ENCODE peak calls at places on chromosomes 6 and 20, in nine cellular contexts. One of them, this sample, is unnamed.

GRCh38 chr20:48425776-48426175 is 402.0 kb downstream of the PREX1 start:
- DNase-seq in AG10803: no peak
- DNase-seq in left lung: no peak
- DNase-seq in tibial nerve: no peak
- DNase-seq in pancreas: no peak
- DNase-seq in kidney epithelial cell: no peak
- DNase-seq in GM23338: no peak
- DNase-seq in fibroblast of villous mesenchyme: no peak
- DNase-seq in H1: no peak
- DNase-seq in this sample: no peak

GRCh38 chr6:150142657-150143501 is at the start of gene PPP1R14C:
- DNase-seq in left lung: peak; percentile 88
- DNase-seq in GM23338: peak; percentile 82
- DNase-seq in fibroblast of villous mesenchyme: no peak
- DNase-seq in kidney epithelial cell: no peak
- DNase-seq in H1: peak; percentile 75
- DNase-seq in AG10803: peak; percentile 38
- DNase-seq in pancreas: peak; percentile 23
- DNase-seq in tibial nerve: no peak
- DNase-seq in this sample: peak; percentile 2

GRCh38 chr6:7685276-7685675 is 40.6 kb upstream of the BMP6 start:
- DNase-seq in tibial nerve: no peak
- DNase-seq in AG10803: no peak
- DNase-seq in pancreas: no peak
- DNase-seq in kidney epithelial cell: no peak
- DNase-seq in H1: no peak
- DNase-seq in GM23338: no peak
- DNase-seq in left lung: no peak
- DNase-seq in fibroblast of villous mesenchyme: no peak
- DNase-seq in this sample: peak; percentile 48

GRCh38 chr20:38165089-38165965 is at the start of gene TGM2:
- DNase-seq in kidney epithelial cell: no peak
- DNase-seq in pancreas: peak; percentile 80
- DNase-seq in tibial nerve: no peak
- DNase-seq in fibroblast of villous mesenchyme: peak; percentile 90
- DNase-seq in H1: peak; percentile 79
- DNase-seq in GM23338: peak; percentile 78
- DNase-seq in AG10803: peak; percentile 56
- DNase-seq in left lung: peak; percentile 96
- DNase-seq in this sample: peak; percentile 68

GRCh38 chr20:50625986-50626677 is 65.2 kb downstream of the RIPOR3 start:
- DNase-seq in AG10803: peak; percentile 46
- DNase-seq in left lung: no peak
- DNase-seq in fibroblast of villous mesenchyme: peak; percentile 62
- DNase-seq in GM23338: peak; percentile 95
- DNase-seq in kidney epithelial cell: no peak
- DNase-seq in pancreas: no peak
- DNase-seq in H1: peak; percentile 94
- DNase-seq in tibial nerve: peak; percentile 56
- DNase-seq in this sample: peak; percentile 76

GRCh38 chr6:145823322-145823944 is 8.8 kb upstream of the FBXO30 start:
- DNase-seq in fibroblast of villous mesenchyme: peak; percentile 53
- DNase-seq in left lung: no peak
- DNase-seq in tibial nerve: no peak
- DNase-seq in AG10803: no peak
- DNase-seq in kidney epithelial cell: no peak
- DNase-seq in H1: no peak
- DNase-seq in GM23338: no peak
- DNase-seq in pancreas: no peak
- DNase-seq in this sample: no peak

GRCh38 chr6:105179244-105180065 is at the start of gene POPDC3:
- DNase-seq in fibroblast of villous mesenchyme: no peak
- DNase-seq in AG10803: peak; percentile 61
- DNase-seq in H1: peak; percentile 79
- DNase-seq in kidney epithelial cell: no peak
- DNase-seq in pancreas: no peak
- DNase-seq in tibial nerve: no peak
- DNase-seq in GM23338: peak; percentile 82
- DNase-seq in left lung: peak; percentile 79
- DNase-seq in this sample: peak; percentile 59

GRCh38 chr20:56360133-56360898 is 1.5 kb downstream of the FAM210B start:
- DNase-seq in AG10803: no peak
- DNase-seq in left lung: no peak
- DNase-seq in H1: no peak
- DNase-seq in GM23338: no peak
- DNase-seq in tibial nerve: no peak
- DNase-seq in pancreas: peak; percentile 17
- DNase-seq in fibroblast of villous mesenchyme: no peak
- DNase-seq in kidney epithelial cell: no peak
- DNase-seq in this sample: no peak

GRCh38 chr20:1964659-1965405 is 29.0 kb downstream of the PDYN start:
- DNase-seq in kidney epithelial cell: no peak
- DNase-seq in AG10803: no peak
- DNase-seq in pancreas: no peak
- DNase-seq in left lung: no peak
- DNase-seq in fibroblast of villous mesenchyme: no peak
- DNase-seq in GM23338: peak; percentile 68
- DNase-seq in tibial nerve: no peak
- DNase-seq in H1: no peak
- DNase-seq in this sample: no peak

GRCh38 chr6:33288942-33289783 is at the start of the genes PFDN6 and WDR46:
- DNase-seq in tibial nerve: peak; percentile 51
- DNase-seq in left lung: peak; percentile 76
- DNase-seq in AG10803: peak; percentile 88
- DNase-seq in GM23338: peak; percentile 95
- DNase-seq in H1: peak; percentile 84
- DNase-seq in kidney epithelial cell: no peak
- DNase-seq in fibroblast of villous mesenchyme: peak; percentile 92
- DNase-seq in pancreas: peak; percentile 86
- DNase-seq in this sample: peak; percentile 93

GRCh38 chr6:130604869-130605401 is 222.3 kb upstream of the SMLR1 start:
- DNase-seq in fibroblast of villous mesenchyme: no peak
- DNase-seq in H1: no peak
- DNase-seq in tibial nerve: no peak
- DNase-seq in kidney epithelial cell: no peak
- DNase-seq in GM23338: no peak
- DNase-seq in AG10803: no peak
- DNase-seq in left lung: no peak
- DNase-seq in pancreas: no peak
- DNase-seq in this sample: no peak

GRCh38 chr6:130600880-130601341 is 226.3 kb upstream of the SMLR1 start:
- DNase-seq in fibroblast of villous mesenchyme: peak; percentile 81
- DNase-seq in left lung: no peak
- DNase-seq in tibial nerve: no peak
- DNase-seq in GM23338: peak; percentile 21
- DNase-seq in kidney epithelial cell: peak; percentile 43
- DNase-seq in AG10803: peak; percentile 96
- DNase-seq in H1: no peak
- DNase-seq in pancreas: no peak
- DNase-seq in this sample: peak; percentile 28

GRCh38 chr6:130598021-130598989 is 228.9 kb upstream of the SMLR1 start:
- DNase-seq in tibial nerve: no peak
- DNase-seq in H1: no peak
- DNase-seq in left lung: no peak
- DNase-seq in fibroblast of villous mesenchyme: no peak
- DNase-seq in AG10803: peak; percentile 19
- DNase-seq in kidney epithelial cell: no peak
- DNase-seq in GM23338: no peak
- DNase-seq in pancreas: no peak
- DNase-seq in this sample: peak; percentile 26

GRCh38 chr6:130603391-130603790 is 223.8 kb upstream of the SMLR1 start:
- DNase-seq in kidney epithelial cell: no peak
- DNase-seq in H1: no peak
- DNase-seq in left lung: no peak
- DNase-seq in fibroblast of villous mesenchyme: no peak
- DNase-seq in GM23338: no peak
- DNase-seq in tibial nerve: no peak
- DNase-seq in pancreas: no peak
- DNase-seq in AG10803: no peak
- DNase-seq in this sample: no peak

GRCh38 chr6:130602151-130602770 is 224.9 kb upstream of the SMLR1 start:
- DNase-seq in fibroblast of villous mesenchyme: peak; percentile 97
- DNase-seq in AG10803: peak; percentile 93
- DNase-seq in H1: no peak
- DNase-seq in left lung: no peak
- DNase-seq in pancreas: no peak
- DNase-seq in kidney epithelial cell: peak; percentile 96
- DNase-seq in tibial nerve: no peak
- DNase-seq in GM23338: no peak
- DNase-seq in this sample: peak; percentile 74
- H3K4me3 ChIP-seq in fibroblast of villous mesenchyme: no peak overlapping the region
- H3K4me3 ChIP-seq in AG10803: no peak overlapping the region
- H3K4me3 ChIP-seq in H1: no peak overlapping the region
- H3K4me3 ChIP-seq in left lung: no peak overlapping the region
- H3K4me3 ChIP-seq in pancreas: no peak overlapping the region
- H3K4me3 ChIP-seq in kidney epithelial cell: no peak overlapping the region
- H3K4me3 ChIP-seq in tibial nerve: no peak overlapping the region
- H3K4me3 ChIP-seq in GM23338: no peak overlapping the region
- H3K4me3 ChIP-seq in this sample: no peak overlapping the region

GRCh38 chr20:43404880-43405279 is 52.8 kb upstream of the SRSF6 start:
- DNase-seq in left lung: no peak
- DNase-seq in H1: peak; percentile 83
- DNase-seq in fibroblast of villous mesenchyme: no peak
- DNase-seq in GM23338: peak; percentile 36
- DNase-seq in tibial nerve: no peak
- DNase-seq in AG10803: no peak
- DNase-seq in pancreas: no peak
- DNase-seq in kidney epithelial cell: no peak
- DNase-seq in this sample: peak; percentile 24
- TF ChIP-seq CTCF in left lung: no peak
- TF ChIP-seq CTCF in H1: peak; percentile 35
- TF ChIP-seq CTCF in fibroblast of villous mesenchyme: peak; percentile 22
- TF ChIP-seq CTCF in GM23338: peak; percentile 45
- TF ChIP-seq CTCF in tibial nerve: no peak
- TF ChIP-seq CTCF in AG10803: peak; percentile 47
- TF ChIP-seq CTCF in pancreas: no peak
- TF ChIP-seq CTCF in kidney epithelial cell: peak; percentile 16
- TF ChIP-seq CTCF in this sample: peak; percentile 22

GRCh38 chr6:44075137-44076015 is 51.9 kb downstream of the MRPL14 start:
- DNase-seq in H1: no peak
- DNase-seq in kidney epithelial cell: no peak
- DNase-seq in AG10803: no peak
- DNase-seq in GM23338: no peak
- DNase-seq in fibroblast of villous mesenchyme: no peak
- DNase-seq in tibial nerve: no peak
- DNase-seq in left lung: no peak
- DNase-seq in pancreas: peak; percentile 18
- DNase-seq in this sample: no peak

GRCh38 chr6:44078219-44078794 is 48.9 kb downstream of the MRPL14 start:
- DNase-seq in kidney epithelial cell: no peak
- DNase-seq in pancreas: no peak
- DNase-seq in GM23338: no peak
- DNase-seq in left lung: no peak
- DNase-seq in fibroblast of villous mesenchyme: no peak
- DNase-seq in AG10803: no peak
- DNase-seq in tibial nerve: no peak
- DNase-seq in H1: no peak
- DNase-seq in this sample: no peak

GRCh38 chr6:44077201-44077946 is 49.9 kb downstream of the MRPL14 start:
- DNase-seq in H1: no peak
- DNase-seq in AG10803: no peak
- DNase-seq in fibroblast of villous mesenchyme: no peak
- DNase-seq in kidney epithelial cell: no peak
- DNase-seq in pancreas: no peak
- DNase-seq in GM23338: no peak
- DNase-seq in tibial nerve: no peak
- DNase-seq in left lung: no peak
- DNase-seq in this sample: no peak

GRCh38 chr6:44076016-44076365 is 51.3 kb downstream of the MRPL14 start:
- DNase-seq in tibial nerve: no peak
- DNase-seq in H1: no peak
- DNase-seq in fibroblast of villous mesenchyme: no peak
- DNase-seq in GM23338: no peak
- DNase-seq in pancreas: no peak
- DNase-seq in kidney epithelial cell: no peak
- DNase-seq in left lung: no peak
- DNase-seq in AG10803: no peak
- DNase-seq in this sample: no peak

DNA sequence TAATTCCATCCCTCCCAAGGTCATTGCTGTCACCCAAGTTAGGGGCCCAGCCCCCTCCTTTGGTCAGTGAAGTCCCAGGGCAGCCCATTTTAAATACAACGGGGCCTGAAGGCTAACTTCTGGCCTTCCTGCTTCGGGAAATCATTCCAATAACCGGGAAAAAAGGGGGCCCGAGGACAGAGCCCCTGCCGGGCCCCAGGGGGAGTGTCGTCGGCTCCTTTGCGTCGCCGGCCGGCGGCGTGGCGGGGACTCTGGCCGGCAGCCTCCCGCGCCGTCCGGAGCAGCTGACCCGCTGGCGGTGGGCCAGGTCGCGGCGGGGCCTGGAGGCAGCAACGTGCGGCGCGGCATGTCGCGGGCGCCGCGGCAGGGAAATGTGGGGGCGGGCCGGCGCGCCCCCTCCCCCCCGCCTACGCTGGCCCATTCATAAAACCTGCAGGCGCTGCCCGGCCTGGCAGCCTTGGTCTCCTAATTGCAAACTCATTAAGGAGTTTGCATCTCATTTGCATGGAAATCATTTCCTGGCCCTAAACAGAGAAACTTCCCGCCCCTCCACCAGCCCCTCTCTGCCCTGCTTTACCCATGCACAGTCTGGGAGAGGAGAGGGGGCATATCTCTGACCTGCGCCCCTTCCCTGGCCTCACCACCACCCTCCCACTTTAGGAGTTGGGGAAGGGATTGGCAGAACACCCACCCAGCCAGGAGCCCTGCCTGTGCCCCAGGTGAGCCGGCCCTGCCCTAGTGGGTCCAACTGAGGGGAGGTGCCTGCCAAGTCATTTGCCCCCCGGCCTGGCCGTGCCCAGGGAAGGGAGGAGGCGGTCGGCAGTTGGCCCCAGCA is 50.7 kb downstream of the MRPL14 start:
- DNase-seq in left lung: no peak
- DNase-seq in pancreas: no peak
- DNase-seq in fibroblast of villous mesenchyme: peak; percentile 51
- DNase-seq in tibial nerve: no peak
- DNase-seq in GM23338: peak; percentile 41
- DNase-seq in kidney epithelial cell: no peak
- DNase-seq in AG10803: peak; percentile 17
- DNase-seq in H1: no peak
- DNase-seq in this sample: no peak
- H3K4me3 ChIP-seq in left lung: no peak overlapping the region
- H3K4me3 ChIP-seq in pancreas: no peak overlapping the region
- H3K4me3 ChIP-seq in fibroblast of villous mesenchyme: no peak overlapping the region
- H3K4me3 ChIP-seq in tibial nerve: no peak overlapping the region
- H3K4me3 ChIP-seq in GM23338: peak overlapping the region; percentile 52
- H3K4me3 ChIP-seq in kidney epithelial cell: no peak overlapping the region
- H3K4me3 ChIP-seq in AG10803: no peak overlapping the region
- H3K4me3 ChIP-seq in H1: peak overlapping the region; percentile 6
- H3K4me3 ChIP-seq in this sample: no peak overlapping the region

GRCh38 chr20:57531986-57532566 is 7.1 kb upstream of the CTCFL start:
- DNase-seq in AG10803: no peak
- DNase-seq in fibroblast of villous mesenchyme: no peak
- DNase-seq in kidney epithelial cell: no peak
- DNase-seq in GM23338: no peak
- DNase-seq in tibial nerve: no peak
- DNase-seq in pancreas: no peak
- DNase-seq in left lung: no peak
- DNase-seq in H1: no peak
- DNase-seq in this sample: no peak
- TF ChIP-seq CTCF in AG10803: no peak
- TF ChIP-seq CTCF in fibroblast of villous mesenchyme: no peak
- TF ChIP-seq CTCF in kidney epithelial cell: no peak
- TF ChIP-seq CTCF in GM23338: no peak
- TF ChIP-seq CTCF in tibial nerve: no peak
- TF ChIP-seq CTCF in pancreas: no peak
- TF ChIP-seq CTCF in left lung: no peak
- TF ChIP-seq CTCF in H1: no peak
- TF ChIP-seq CTCF in this sample: no peak

GRCh38 chr6:155315516-155315871 is 1.2 kb upstream of the TFB1M start:
- DNase-seq in pancreas: no peak
- DNase-seq in fibroblast of villous mesenchyme: peak; percentile 47
- DNase-seq in left lung: no peak
- DNase-seq in H1: no peak
- DNase-seq in GM23338: no peak
- DNase-seq in AG10803: peak; percentile 5
- DNase-seq in kidney epithelial cell: no peak
- DNase-seq in tibial nerve: no peak
- DNase-seq in this sample: peak; percentile 32
- H3K4me3 ChIP-seq in pancreas: peak overlapping the region; percentile 62
- H3K4me3 ChIP-seq in fibroblast of villous mesenchyme: peak overlapping the region; percentile 97
- H3K4me3 ChIP-seq in left lung: peak overlapping the region; percentile 89
- H3K4me3 ChIP-seq in H1: no peak overlapping the region
- H3K4me3 ChIP-seq in GM23338: peak overlapping the region; percentile 87
- H3K4me3 ChIP-seq in AG10803: peak overlapping the region; percentile 71
- H3K4me3 ChIP-seq in kidney epithelial cell: peak overlapping the region; percentile 54
- H3K4me3 ChIP-seq in tibial nerve: peak overlapping the region; percentile 81
- H3K4me3 ChIP-seq in this sample: peak overlapping the region; percentile 55

This sample was measured in cardiac fibroblast.